ENCODE peak calls at places on chromosomes 6 and 20, in six cellular contexts. C is NCI-H774, G is skeletal muscle cell, J is OCI-LY7, X is neural progenitor cell, A is EL. B is an unnamed sample.
A peak's percentile ranks its signal among the peaks of the same experiment; 100 is the strongest.

GRCh38 chr6:137095651-137096238 is 51.0 kb upstream of the IL20RA start:
- DNase-seq in A (no peak), X (no peak), G (no peak), J (peak; percentile 88), C (no peak), B (no peak)

GRCh38 chr6:138485586-138486248 is 13.6 kb downstream of the NHSL1 start:
- DNase-seq in C (no peak), A (peak; percentile 4), J (no peak), X (peak; percentile 47), G (no peak), B (no peak)

GRCh38 chr6:111812080-111813038 is 60.9 kb downstream of the FYN start:
- DNase-seq in C (no peak), G (no peak), A (peak; percentile 76), J (no peak), X (no peak), B (no peak)

GRCh38 chr20:20457392-20458126 is 89.7 kb downstream of the INSM1 start:
- DNase-seq in C (peak; percentile 81), G (no peak), X (no peak), A (peak; percentile 61), J (no peak), B (no peak)

GRCh38 chr6:24431045-24431451 is 28.3 kb downstream of the MRS2 start:
- DNase-seq in J (peak; percentile 58), G (no peak), X (peak; percentile 28), C (peak; percentile 7), A (peak; percentile 55), B (peak; percentile 51)

GRCh38 chr6:81720427-81720826 is 32.1 kb downstream of the TENT5A start:
- DNase-seq in G (no peak), X (no peak), J (no peak), C (no peak), A (no peak), B (no peak)

GRCh38 chr20:58870293-58871014 is 17.9 kb downstream of the GNAS start:
- DNase-seq in A (peak; percentile 61), G (no peak), X (peak; percentile 82), C (peak; percentile 49), J (peak; percentile 65), B (peak; percentile 58)

GRCh38 chr6:125784365-125784764 is 6.4 kb upstream of the NCOA7 start:
- DNase-seq in A (peak; percentile 51), C (no peak), G (no peak), X (no peak), J (no peak), B (no peak)

GRCh38 chr20:57749861-57750260 is 40.0 kb upstream of the PMEPA1 start:
- DNase-seq in G (no peak), X (no peak), C (no peak), A (no peak), J (no peak), B (no peak)

GRCh38 chr20:38123021-38123587 is 42.0 kb downstream of the TGM2 start:
- DNase-seq in C (no peak), J (no peak), X (peak; percentile 11), A (peak; percentile 60), G (no peak), B (no peak)

GRCh38 chr20:62307226-62308101 is 4.7 kb downstream of the ADRM1 start:
- DNase-seq in A (no peak), X (no peak), C (no peak), J (no peak), G (no peak), B (no peak)

GRCh38 chr6:26520840-26521484 is 17.2 kb upstream of the HMGN4 start:
- DNase-seq in C (peak; percentile 79), G (no peak), J (peak; percentile 91), A (peak; percentile 85), X (peak; percentile 93), B (peak; percentile 94)

GRCh38 chr20:38001981-38002380 is 31.3 kb downstream of the TTI1 start:
- DNase-seq in G (no peak), A (peak; percentile 18), C (no peak), J (no peak), X (no peak), B (no peak)

GRCh38 chr6:168154263-168154917 is 75.4 kb upstream of the FRMD1 start:
- DNase-seq in X (no peak), C (no peak), J (no peak), A (no peak), G (no peak), B (no peak)

B was measured in RPMI8226.